ENCODE peak calls at places on chromosomes 1 and 21, in six cellular contexts. U is SK-N-SH, N is activated T-cell treated with anti-CD3 and anti-CD28 coated beads for 1 hour, W is spleen, X is LoVo, H is prostate gland. R is an unnamed sample.

GRCh38 chr1:203096566-203096965 is 10.8 kb upstream of the MYOG start:
- DNase-seq in U (no peak), H (no peak), N (no peak), W (no peak), X (no peak), R (no peak)

GRCh38 chr1:41977329-41977728 is 58.6 kb upstream of the HIVEP3 start:
- DNase-seq in H (no peak), U (no peak), X (no peak), W (no peak), N (no peak), R (no peak)

GRCh38 chr1:25804244-25804963 is 4.4 kb downstream of the SELENON start:
- DNase-seq in N (no peak), X (no peak), U (no peak), W (no peak), H (no peak), R (peak)

GRCh38 chr1:13735168-13735930 is 35.4 kb downstream of the PRDM2 start:
- DNase-seq in U (no peak), N (no peak), H (no peak), X (no peak), W (no peak), R (no peak)

GRCh38 chr1:205317311-205317917 is 4.1 kb downstream of the NUAK2 start:
- DNase-seq in N (no peak), U (peak), H (peak), X (peak), W (peak), R (no peak)

GRCh38 chr1:36565576-36566501 is 83.1 kb upstream of the CSF3R start:
- DNase-seq in N (no peak), H (no peak), X (no peak), W (peak), U (no peak), R (no peak)

GRCh38 chr1:25217015-25217414 is 15.3 kb downstream of the SYF2 start:
- DNase-seq in U (no peak), N (no peak), X (no peak), W (peak), H (no peak), R (no peak)

GRCh38 chr1:226411619-226412018 is 3.7 kb upstream of the PARP1 start:
- DNase-seq in N (no peak), W (no peak), H (no peak), X (no peak), U (no peak), R (peak)

GRCh38 chr1:207495816-207496792 is at the start of gene CR1:
- DNase-seq in X (no peak), W (peak), N (peak), H (no peak), U (peak), R (peak)

GRCh38 chr1:7366286-7366954 is 404.7 kb upstream of the VAMP3 start:
- DNase-seq in N (no peak), X (no peak), U (no peak), W (no peak), H (no peak), R (no peak)

GRCh38 chr1:30968220-30968971 is 59.8 kb upstream of the SDC3 start:
- DNase-seq in X (no peak), N (no peak), H (no peak), W (no peak), U (no peak), R (no peak)

GRCh38 chr1:201750120-201750519 is 78.8 kb upstream of the IPO9 start:
- DNase-seq in H (no peak), U (no peak), W (no peak), N (no peak), X (no peak), R (no peak)

GRCh38 chr1:175978926-175979325 is 228.2 kb downstream of the COP1 start:
- DNase-seq in N (no peak), W (no peak), X (no peak), U (no peak), H (no peak), R (no peak)

GRCh38 chr1:115530407-115530806 is 111.4 kb upstream of the VANGL1 start:
- DNase-seq in H (no peak), W (no peak), U (no peak), X (no peak), N (no peak), R (peak)

GRCh38 chr1:19385869-19386591 is 73.9 kb downstream of the SLC66A1 start:
- DNase-seq in U (no peak), N (no peak), X (peak), H (peak), W (no peak), R (peak)

GRCh38 chr1:183356534-183357182 is 61.5 kb downstream of the NMNAT2 start:
- DNase-seq in X (no peak), H (no peak), U (no peak), W (no peak), N (no peak), R (no peak)

GRCh38 chr1:100773444-100773843 is 53.9 kb downstream of the VCAM1 start:
- DNase-seq in W (no peak), X (no peak), U (no peak), H (no peak), N (no peak), R (no peak)

GRCh38 chr21:33402011-33402979 is 918 bp upstream of the IFNGR2 start:
- DNase-seq in U (peak), H (peak), X (no peak), W (peak), N (no peak), R (peak)

R was measured in AG20443.